ENCODE peak calls at places on chromosomes 13 and 19, in six cellular contexts. A is AG04449, J is esophagus squamous epithelium, S is SK-N-SH, P is fibroblast of mammary gland, R is HL-60. U is an unnamed sample.
A peak's percentile ranks its signal among the peaks of the same experiment; 100 is the strongest.

GRCh38 chr13:50080856-50081105 is 65.5 kb downstream of the KCNRG start:
- DNase-seq in A (no peak), J (no peak), S (no peak), P (peak; percentile 31), R (no peak), U (no peak)

GRCh38 chr13:30307194-30307965 is at the start of gene KATNAL1:
- DNase-seq in A (no peak), J (peak; percentile 10), S (peak; percentile 93), P (peak; percentile 53), R (peak; percentile 52), U (peak; percentile 88)

GRCh38 chr13:42894765-42895181 is 97.3 kb downstream of the EPSTI1 start:
- DNase-seq in A (no peak), J (no peak), S (peak; percentile 35), P (peak; percentile 70), R (no peak), U (no peak)

GRCh38 chr13:60612593-60612992 is 215.6 kb downstream of the TDRD3 start:
- DNase-seq in A (no peak), J (no peak), S (no peak), P (no peak), R (peak; percentile 59), U (no peak)

GRCh38 chr19:16875584-16876555 is 12.9 kb upstream of the F2RL3 start:
- DNase-seq in A (no peak), J (no peak), S (no peak), P (no peak), R (no peak), U (no peak)

GRCh38 chr19:47704024-47704423 is 9.2 kb upstream of the EHD2 start:
- DNase-seq in A (no peak), J (no peak), S (no peak), P (peak; percentile 85), R (no peak), U (no peak)

GRCh38 chr19:47433121-47433520 is 13.8 kb upstream of the MEIS3 start:
- DNase-seq in A (no peak), J (no peak), S (no peak), P (peak; percentile 37), R (no peak), U (no peak)

GRCh38 chr13:109971745-109972090 is 185.3 kb upstream of the IRS2 start:
- DNase-seq in A (no peak), J (no peak), S (no peak), P (peak; percentile 5), R (no peak), U (no peak)

GRCh38 chr13:49579501-49579900 is 5.9 kb downstream of the RCBTB1 start:
- DNase-seq in A (no peak), J (no peak), S (no peak), P (no peak), R (no peak), U (no peak)

GRCh38 chr13:27113436-27113835 is 58.2 kb downstream of the USP12 start:
- DNase-seq in A (no peak), J (no peak), S (no peak), P (no peak), R (no peak), U (no peak)

GRCh38 chr19:29798783-29799182 is 13.0 kb upstream of the CCNE1 start:
- DNase-seq in A (no peak), J (no peak), S (no peak), P (peak; percentile 65), R (no peak), U (no peak)

GRCh38 chr19:8052464-8052859 is at the start of gene CCL25:
- DNase-seq in A (no peak), J (no peak), S (no peak), P (no peak), R (no peak), U (no peak)

GRCh38 chr19:45153339-45154063 is 7.3 kb downstream of the NKPD1 start:
- DNase-seq in A (no peak), J (no peak), S (peak; percentile 91), P (peak; percentile 56), R (no peak), U (no peak)

GRCh38 chr13:71874490-71874889 is 7.5 kb upstream of the DACH1 start:
- DNase-seq in A (no peak), J (no peak), S (no peak), P (no peak), R (no peak), U (no peak)

GRCh38 chr13:30216111-30216510 is 91.2 kb downstream of the KATNAL1 start:
- DNase-seq in A (no peak), J (no peak), S (no peak), P (no peak), R (no peak), U (no peak)

GRCh38 chr19:18674616-18675015 is 8.9 kb upstream of the CRTC1 start:
- DNase-seq in A (no peak), J (no peak), S (peak; percentile 73), P (peak; percentile 33), R (no peak), U (no peak)

GRCh38 chr19:18670313-18670712 is 13.2 kb upstream of the CRTC1 start:
- DNase-seq in A (no peak), J (no peak), S (peak; percentile 70), P (no peak), R (no peak), U (no peak)

GRCh38 chr19:18671303-18672043 is 12.0 kb upstream of the CRTC1 start:
- DNase-seq in A (no peak), J (no peak), S (no peak), P (no peak), R (no peak), U (no peak)

GRCh38 chr19:18672044-18672451 is 11.4 kb upstream of the CRTC1 start:
- DNase-seq in A (no peak), J (no peak), S (no peak), P (no peak), R (no peak), U (no peak)

DNA sequence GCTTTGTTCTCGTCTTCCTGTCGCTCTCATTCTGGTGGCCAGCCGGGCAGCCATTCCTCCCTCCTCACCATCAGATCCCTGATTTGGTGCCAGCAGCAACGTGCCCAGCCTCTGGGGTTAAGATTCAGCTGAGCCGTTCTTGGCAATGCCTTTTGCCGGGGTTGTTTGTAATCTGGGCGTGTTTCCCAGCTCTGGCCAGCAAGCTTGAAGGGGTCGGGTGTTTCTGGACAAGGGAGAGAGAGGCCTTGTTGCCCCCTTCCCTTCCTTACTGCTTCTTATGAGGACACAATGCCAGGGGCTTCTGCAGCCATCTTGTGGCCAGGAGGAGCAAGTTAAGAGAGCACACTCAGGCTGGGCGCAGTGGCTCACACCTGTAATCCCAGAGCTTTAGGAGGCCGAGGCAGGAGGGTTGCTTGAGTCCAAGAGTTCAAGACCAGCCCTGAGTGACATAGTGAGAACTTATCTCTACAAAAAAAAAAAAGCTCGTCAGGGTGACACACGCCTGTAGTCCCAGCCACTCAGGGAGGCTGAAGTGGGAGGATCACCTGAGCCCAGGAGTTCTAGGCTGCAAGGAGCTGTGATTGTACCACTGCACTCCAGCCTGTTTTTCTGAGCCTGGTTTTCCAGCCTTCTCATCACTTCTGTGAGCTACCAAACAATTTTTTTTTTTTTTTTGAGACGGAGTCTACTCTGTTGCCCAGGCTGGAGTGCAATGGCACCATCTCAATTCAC is 10.7 kb upstream of the CRTC1 start:
- DNase-seq in A (no peak), J (no peak), S (no peak), P (peak; percentile 51), R (no peak), U (no peak)
- TF ChIP-seq CTCF in A (peak; percentile 20), J (no peak), S (no peak), P (peak; percentile 37), R (no peak), U (peak; percentile 48)

GRCh38 chr19:42546831-42547500 is 18.7 kb upstream of the CEACAM1 start:
- DNase-seq in A (no peak), J (no peak), S (no peak), P (no peak), R (no peak), U (no peak)

GRCh38 chr19:42544146-42544545 is 15.9 kb upstream of the CEACAM1 start:
- DNase-seq in A (no peak), J (no peak), S (no peak), P (no peak), R (no peak), U (no peak)

GRCh38 chr19:42538841-42539709 is 10.8 kb upstream of the CEACAM1 start:
- DNase-seq in A (no peak), J (no peak), S (no peak), P (no peak), R (no peak), U (peak; percentile 24)

GRCh38 chr19:42540071-42540553 is 11.8 kb upstream of the CEACAM1 start:
- DNase-seq in A (no peak), J (no peak), S (no peak), P (no peak), R (no peak), U (peak; percentile 11)

DNA sequence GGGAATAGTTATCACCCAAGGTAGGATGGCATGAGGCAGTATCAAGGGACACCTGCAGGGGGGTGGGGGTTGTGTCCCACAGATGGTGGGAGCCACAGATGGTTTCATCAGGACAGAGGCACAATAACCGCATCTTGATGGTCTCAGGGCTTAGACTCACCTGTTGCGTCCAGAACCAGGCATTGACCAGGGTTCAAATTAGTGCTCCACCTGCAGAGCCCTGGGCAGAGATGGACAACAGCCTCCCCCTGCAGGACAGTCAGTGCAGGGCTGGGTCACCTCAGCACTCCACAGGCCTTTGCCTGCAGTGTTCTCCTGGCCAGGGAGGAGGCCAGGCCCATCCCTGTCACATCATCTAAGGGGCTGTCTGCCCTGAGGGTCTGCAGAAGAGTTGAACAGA is 14.5 kb upstream of the CEACAM1 start:
- DNase-seq in A (no peak), J (no peak), S (no peak), P (no peak), R (no peak), U (no peak)
- TF ChIP-seq CTCF in A (no peak), J (no peak), S (no peak), P (no peak), R (no peak), U (no peak)

DNA sequence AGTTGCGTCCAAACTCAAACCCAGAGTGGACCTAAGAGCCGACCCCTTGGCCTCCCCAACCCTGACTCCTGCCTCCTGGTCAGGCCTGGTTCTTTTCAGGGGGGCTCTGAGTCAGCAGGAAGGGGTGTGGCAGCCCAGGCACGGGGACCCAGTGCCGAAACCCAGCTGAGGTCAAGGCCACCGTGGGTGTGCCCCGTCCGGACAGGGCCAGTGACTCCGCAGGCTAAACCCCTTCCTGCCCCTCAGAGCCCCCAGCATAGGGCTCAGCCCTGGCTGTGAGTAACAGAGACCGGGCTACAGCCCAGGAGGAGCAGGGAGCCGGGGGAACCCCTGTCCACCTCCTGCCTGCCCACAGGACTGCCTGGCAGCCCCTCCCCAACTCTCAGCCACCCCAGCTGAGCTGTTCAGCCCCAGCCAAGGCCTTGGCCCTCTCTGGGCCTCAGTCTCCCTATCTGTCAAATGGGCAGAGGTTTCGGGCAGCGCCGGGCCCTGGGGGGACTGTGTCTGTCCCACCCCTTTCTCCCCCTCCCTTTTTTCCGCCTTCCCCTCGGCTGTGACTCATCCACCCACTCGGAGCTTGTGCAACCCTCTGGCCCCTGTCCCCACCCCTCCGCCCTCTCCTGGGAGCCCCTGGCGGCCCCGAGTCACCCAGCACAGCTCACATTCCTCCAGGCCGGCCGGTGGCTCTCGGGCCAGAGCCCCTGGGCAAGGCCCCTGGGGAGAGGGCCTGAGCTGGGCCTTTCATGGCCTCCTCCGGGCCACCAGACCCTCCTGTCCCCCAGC is 8.6 kb downstream of the ZBTB7A start:
- DNase-seq in A (no peak), J (no peak), S (no peak), P (peak; percentile 94), R (peak; percentile 82), U (peak; percentile 95)
- TF ChIP-seq CTCF in A (peak; percentile 1), J (peak; percentile 16), S (peak; percentile 13), P (peak; percentile 8), R (no peak), U (peak; percentile 14)

DNA sequence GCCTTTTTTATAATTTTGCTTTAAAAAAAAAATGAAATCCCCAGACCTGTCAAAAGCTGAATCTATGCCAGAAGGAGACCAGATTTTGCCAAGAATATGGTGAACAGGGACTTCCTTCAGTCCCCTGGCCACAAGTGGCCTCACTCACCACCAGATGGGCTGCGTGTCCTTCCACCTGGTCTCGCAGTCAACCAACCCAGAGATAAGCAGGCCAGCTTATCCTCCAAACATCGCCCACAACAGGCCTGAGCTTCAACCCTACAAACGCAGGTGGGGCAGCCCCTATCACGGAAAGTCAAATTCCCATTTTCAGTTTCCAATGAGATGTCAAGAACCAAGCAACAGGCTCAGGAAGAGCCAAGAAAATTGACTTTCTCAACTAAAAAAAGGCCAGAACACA is 30.5 kb downstream of the STK24 start:
- DNase-seq in A (no peak), J (no peak), S (no peak), P (no peak), R (no peak), U (no peak)
- TF ChIP-seq CTCF in A (no peak), J (no peak), S (no peak), P (no peak), R (no peak), U (no peak)

U was measured in ascending aorta.